ENCODE peak calls at places on chromosomes 5 and 9, in four cellular contexts. B is SK-N-SH, D is H1, E is WTC11. U is an unnamed sample.

GRCh38 chr5:98102926-98103325 is 670.5 kb upstream of the RGMB start:
- DNase-seq in D (no peak), E (no peak), B (no peak), U (no peak)

GRCh38 chr9:122875523-122875922 is 29.6 kb downstream of the RC3H2 start:
- DNase-seq in B (no peak), D (no peak), E (no peak), U (no peak)

GRCh38 chr5:151082976-151083651 is 2.3 kb upstream of the TNIP1 start:
- DNase-seq in D (no peak), B (no peak), E (no peak), U (no peak)

GRCh38 chr9:120689860-120690259 is 24.4 kb downstream of the MEGF9 start:
- DNase-seq in D (no peak), E (no peak), B (no peak), U (no peak)

GRCh38 chr9:80175286-80175906 is 603.6 kb downstream of the TLE4 start:
- DNase-seq in B (peak; percentile 27), E (no peak), D (no peak), U (peak; percentile 8)

GRCh38 chr9:93057024-93057702 is 1.3 kb upstream of the SUSD3 start:
- DNase-seq in D (no peak), B (no peak), E (peak; percentile 45), U (no peak)

GRCh38 chr5:95217881-95218280 is 67.0 kb downstream of the MCTP1 start:
- DNase-seq in E (no peak), B (no peak), D (no peak), U (no peak)

GRCh38 chr5:93674138-93674537 is 67.3 kb downstream of the POU5F2 start:
- DNase-seq in D (no peak), B (peak; percentile 21), E (no peak), U (no peak)

GRCh38 chr5:181281077-181281983 is 20.4 kb upstream of the TRIM52 start:
- DNase-seq in E (peak; percentile 79), D (peak; percentile 91), B (peak; percentile 94), U (peak; percentile 83)

GRCh38 chr9:113237026-113237425 is 15.7 kb downstream of the SLC31A1 start:
- DNase-seq in E (no peak), D (no peak), B (peak; percentile 65), U (no peak)

GRCh38 chr5:65672787-65673186 is 48.0 kb downstream of the SHLD3 start:
- DNase-seq in D (no peak), E (no peak), B (no peak), U (no peak)

GRCh38 chr9:16360247-16360646 is 510.2 kb downstream of the BNC2 start:
- DNase-seq in E (no peak), B (no peak), D (no peak), U (no peak)

DNA sequence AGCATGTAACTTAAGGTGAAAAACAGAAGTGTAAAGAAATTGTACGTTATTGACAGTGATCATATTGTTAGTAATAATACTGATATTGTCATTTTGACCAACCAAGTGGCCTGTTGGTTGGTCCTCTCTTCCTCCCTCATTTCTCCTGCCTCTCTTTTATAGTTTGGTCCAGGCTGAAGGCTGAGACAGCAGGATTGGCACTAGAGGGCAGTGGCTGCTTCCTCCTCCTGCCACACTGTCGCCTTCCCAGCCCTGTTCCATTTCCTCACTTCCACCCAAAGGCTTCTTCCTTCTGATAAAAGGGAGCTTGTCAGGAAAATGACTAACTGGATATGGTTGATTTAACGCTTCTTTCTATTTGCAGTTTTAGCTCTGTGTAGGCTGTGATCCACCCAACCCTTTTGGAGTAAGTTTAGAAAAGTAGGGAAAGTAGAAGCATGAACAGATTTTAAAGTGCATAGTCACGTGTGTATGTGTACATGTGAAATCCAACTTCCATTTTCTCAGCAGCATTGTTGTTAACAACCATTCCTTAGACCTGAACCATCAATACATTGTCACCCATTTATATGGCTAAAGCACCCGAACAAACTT is 35.6 kb downstream of the PTCD2 start:
- DNase-seq in B (peak; percentile 45), D (no peak), E (peak; percentile 21), U (peak; percentile 13)
- TF ChIP-seq TEAD4 in B (no peak), D (no peak), E (no peak), U (no peak)

GRCh38 chr9:37453827-37454226 is 11.4 kb downstream of the ZBTB5 start:
- DNase-seq in B (no peak), D (no peak), E (no peak), U (no peak)
- TF ChIP-seq TEAD4 in B (no peak), D (no peak), E (no peak), U (no peak)

DNA sequence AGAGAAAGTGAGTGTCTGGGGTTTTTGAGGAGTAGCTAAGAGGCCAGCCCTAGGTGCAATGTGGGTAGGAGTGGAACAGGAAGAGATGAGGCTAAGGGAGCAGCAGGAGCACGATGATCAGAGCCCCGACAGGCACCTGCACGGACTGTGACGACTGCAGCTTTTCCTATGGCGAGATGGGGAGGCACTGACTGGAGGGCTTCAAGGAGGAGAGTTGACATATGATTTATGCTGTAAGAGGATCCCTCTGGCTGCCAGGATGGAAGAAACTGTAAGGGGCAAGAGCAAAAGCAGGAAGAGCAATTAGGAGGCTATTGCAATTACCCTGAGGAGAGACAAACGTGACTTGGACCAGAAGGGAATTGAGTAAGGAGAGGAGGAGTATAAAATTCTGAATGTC is 33.1 kb downstream of the TRPC7 start:
- DNase-seq in B (no peak), D (no peak), E (no peak), U (no peak)
- TF ChIP-seq TEAD4 in B (no peak), D (no peak), E (no peak), U (no peak)

GRCh38 chr5:127295454-127295853 is 4.9 kb downstream of the MEGF10 start:
- DNase-seq in B (no peak), D (no peak), E (no peak), U (no peak)

GRCh38 chr5:127294829-127295228 is 4.2 kb downstream of the MEGF10 start:
- DNase-seq in D (no peak), E (no peak), B (no peak), U (no peak)

GRCh38 chr5:127297348-127298035 is 6.9 kb downstream of the MEGF10 start:
- DNase-seq in B (no peak), E (no peak), D (no peak), U (no peak)

GRCh38 chr5:127298036-127298429 is 7.4 kb downstream of the MEGF10 start:
- DNase-seq in E (no peak), D (no peak), B (no peak), U (no peak)

GRCh38 chr5:127296321-127296720 is 5.7 kb downstream of the MEGF10 start:
- DNase-seq in B (no peak), E (no peak), D (no peak), U (no peak)
- TF ChIP-seq TEAD4 in B (peak; percentile 87), E (no peak), D (no peak), U (no peak)

GRCh38 chr9:99369327-99369722 is 147.2 kb downstream of the SEC61B start:
- DNase-seq in B (no peak), D (no peak), E (no peak), U (no peak)

GRCh38 chr9:99371376-99371775 is 149.3 kb downstream of the SEC61B start:
- DNase-seq in E (no peak), D (no peak), B (no peak), U (no peak)

GRCh38 chr9:99366601-99367000 is 144.5 kb downstream of the SEC61B start:
- DNase-seq in D (no peak), E (no peak), B (no peak), U (no peak)

GRCh38 chr9:99366183-99366582 is 144.1 kb downstream of the SEC61B start:
- DNase-seq in E (no peak), D (no peak), B (no peak), U (no peak)

DNA sequence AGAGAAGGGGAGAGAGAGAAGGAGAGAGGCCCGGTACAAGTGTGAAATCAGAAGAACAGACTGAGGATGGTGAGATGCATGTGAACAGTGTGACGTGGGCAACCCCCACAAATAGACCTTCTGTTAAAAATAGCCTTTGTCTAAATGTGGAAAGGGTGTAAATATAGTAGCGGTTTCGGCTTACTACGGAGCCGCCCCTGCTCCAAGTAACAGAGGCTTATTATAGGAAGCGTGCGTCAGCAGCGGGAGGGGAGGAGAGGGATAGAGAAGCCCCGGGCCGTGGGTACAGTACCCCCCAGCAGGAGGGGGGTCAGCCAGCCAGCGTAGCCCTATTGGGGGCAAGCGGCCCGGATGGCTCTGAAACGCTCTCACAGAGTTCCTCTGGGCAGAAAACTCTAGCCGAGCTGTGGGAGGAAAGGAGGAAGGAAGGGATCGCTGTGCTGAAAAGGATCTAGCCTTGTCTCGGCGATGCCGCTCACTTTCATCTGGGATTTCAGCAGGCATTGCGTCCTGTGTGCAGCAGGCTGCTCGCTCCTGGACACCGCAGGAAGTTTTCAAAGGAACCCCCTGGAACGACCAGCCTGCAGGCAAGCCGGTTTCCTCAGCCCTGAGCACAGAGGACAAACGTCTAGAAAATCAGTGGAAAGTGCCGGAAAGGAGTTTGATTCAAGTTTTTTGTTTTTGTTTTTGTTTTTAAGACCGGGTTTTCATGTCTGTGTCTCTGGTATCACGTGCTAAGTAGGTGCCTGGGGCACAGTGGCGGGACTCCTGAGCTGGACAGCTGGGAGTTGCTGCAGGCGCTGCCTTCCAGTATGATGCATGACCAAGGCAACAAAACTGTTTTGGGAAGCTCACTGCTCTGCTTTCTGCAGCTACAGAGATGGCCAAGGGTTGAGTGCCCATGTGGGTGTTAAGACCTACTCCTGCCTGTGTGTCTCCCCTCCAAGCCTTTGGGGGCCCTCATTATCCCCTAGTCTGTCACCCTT is 146.6 kb downstream of the SEC61B start:
- DNase-seq in B (no peak), D (no peak), E (no peak), U (no peak)
- TF ChIP-seq TEAD4 in B (no peak), D (no peak), E (no peak), U (no peak)

DNA sequence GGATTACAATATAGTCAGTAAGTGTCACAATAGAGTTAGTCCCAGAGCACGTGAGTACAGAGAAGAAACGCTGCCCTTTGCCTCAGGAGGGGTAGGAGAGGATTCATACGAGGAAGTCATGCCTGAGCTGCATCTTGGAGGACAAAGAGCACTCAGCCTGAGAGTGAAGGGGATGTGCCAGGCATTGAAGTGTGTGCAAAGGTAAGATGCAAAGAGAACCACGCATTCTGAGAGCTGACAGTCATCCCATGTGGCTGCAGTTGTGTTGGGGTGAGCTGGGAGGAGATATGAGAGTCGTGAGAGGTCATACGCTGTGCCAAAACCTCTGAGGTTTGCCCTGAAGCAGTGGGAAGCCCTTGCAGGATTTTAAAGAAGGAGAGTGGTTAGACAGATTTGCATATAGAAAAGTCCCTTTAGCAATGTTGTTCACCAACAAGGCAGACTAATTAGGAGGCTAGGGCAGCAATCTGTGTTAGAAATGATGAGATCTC is 97.5 kb downstream of the PIP5K1B start:
- DNase-seq in E (no peak), B (no peak), D (no peak), U (no peak)
- TF ChIP-seq TEAD4 in E (no peak), B (no peak), D (no peak), U (no peak)